ENCODE peak calls at places on chromosome 18, in ten cellular contexts. One of them, this sample, is unnamed.

GRCh38 chr18:62610509-62611394 is 87.9 kb downstream of the ZCCHC2 start:
- DNase-seq in colonic mucosa: no peak
- DNase-seq in IMR-90: no peak
- DNase-seq in aorta: no peak
- DNase-seq in uterus: no peak
- DNase-seq in cardiac muscle cell: no peak
- DNase-seq in lung: no peak
- DNase-seq in tibial nerve: no peak
- DNase-seq in fibroblast of lung: no peak
- DNase-seq in right cardiac atrium: no peak
- DNase-seq in this sample: no peak

GRCh38 chr18:68428026-68428425 is 286.9 kb downstream of the TMX3 start:
- DNase-seq in right cardiac atrium: no peak
- DNase-seq in IMR-90: peak
- DNase-seq in cardiac muscle cell: no peak
- DNase-seq in uterus: no peak
- DNase-seq in aorta: no peak
- DNase-seq in tibial nerve: no peak
- DNase-seq in fibroblast of lung: peak
- DNase-seq in colonic mucosa: no peak
- DNase-seq in lung: no peak
- DNase-seq in this sample: no peak

GRCh38 chr18:73201940-73202339 is 334.2 kb upstream of the NETO1 start:
- DNase-seq in right cardiac atrium: no peak
- DNase-seq in fibroblast of lung: peak
- DNase-seq in uterus: no peak
- DNase-seq in tibial nerve: no peak
- DNase-seq in lung: no peak
- DNase-seq in aorta: no peak
- DNase-seq in IMR-90: peak
- DNase-seq in cardiac muscle cell: no peak
- DNase-seq in colonic mucosa: no peak
- DNase-seq in this sample: no peak

GRCh38 chr18:75209129-75209951 is at the start of gene PTGR3:
- DNase-seq in lung: peak
- DNase-seq in uterus: peak
- DNase-seq in fibroblast of lung: peak
- DNase-seq in cardiac muscle cell: peak
- DNase-seq in colonic mucosa: peak
- DNase-seq in tibial nerve: peak
- DNase-seq in right cardiac atrium: peak
- DNase-seq in IMR-90: peak
- DNase-seq in aorta: peak
- DNase-seq in this sample: no peak

GRCh38 chr18:79439201-79440023 is 43.7 kb downstream of the NFATC1 start:
- DNase-seq in IMR-90: peak
- DNase-seq in aorta: no peak
- DNase-seq in fibroblast of lung: peak
- DNase-seq in tibial nerve: peak
- DNase-seq in uterus: no peak
- DNase-seq in cardiac muscle cell: no peak
- DNase-seq in colonic mucosa: no peak
- DNase-seq in lung: no peak
- DNase-seq in right cardiac atrium: no peak
- DNase-seq in this sample: no peak

GRCh38 chr18:499351-500229 is 911 bp downstream of the COLEC12 start:
- DNase-seq in aorta: peak
- DNase-seq in tibial nerve: no peak
- DNase-seq in lung: peak
- DNase-seq in right cardiac atrium: peak
- DNase-seq in uterus: peak
- DNase-seq in cardiac muscle cell: peak
- DNase-seq in colonic mucosa: no peak
- DNase-seq in fibroblast of lung: peak
- DNase-seq in IMR-90: peak
- DNase-seq in this sample: no peak

GRCh38 chr18:26286008-26286407 is 59.8 kb downstream of the TAF4B start:
- DNase-seq in tibial nerve: no peak
- DNase-seq in aorta: no peak
- DNase-seq in lung: no peak
- DNase-seq in uterus: no peak
- DNase-seq in colonic mucosa: no peak
- DNase-seq in right cardiac atrium: no peak
- DNase-seq in IMR-90: no peak
- DNase-seq in cardiac muscle cell: no peak
- DNase-seq in fibroblast of lung: no peak
- DNase-seq in this sample: no peak

GRCh38 chr18:25399554-25399953 is 47.6 kb upstream of the ZNF521 start:
- DNase-seq in lung: no peak
- DNase-seq in tibial nerve: no peak
- DNase-seq in cardiac muscle cell: no peak
- DNase-seq in IMR-90: peak
- DNase-seq in uterus: no peak
- DNase-seq in right cardiac atrium: no peak
- DNase-seq in colonic mucosa: no peak
- DNase-seq in fibroblast of lung: peak
- DNase-seq in aorta: no peak
- DNase-seq in this sample: no peak

GRCh38 chr18:33720133-33720532 is 142.1 kb downstream of the ASXL3 start:
- DNase-seq in fibroblast of lung: peak
- DNase-seq in right cardiac atrium: no peak
- DNase-seq in tibial nerve: no peak
- DNase-seq in cardiac muscle cell: no peak
- DNase-seq in uterus: no peak
- DNase-seq in lung: no peak
- DNase-seq in IMR-90: peak
- DNase-seq in colonic mucosa: no peak
- DNase-seq in aorta: no peak
- DNase-seq in this sample: no peak

GRCh38 chr18:28079883-28080282 is 97.0 kb downstream of the CDH2 start:
- DNase-seq in tibial nerve: no peak
- DNase-seq in cardiac muscle cell: no peak
- DNase-seq in fibroblast of lung: no peak
- DNase-seq in lung: no peak
- DNase-seq in colonic mucosa: no peak
- DNase-seq in uterus: no peak
- DNase-seq in IMR-90: no peak
- DNase-seq in aorta: no peak
- DNase-seq in right cardiac atrium: no peak
- DNase-seq in this sample: no peak

GRCh38 chr18:46412831-46413371 is 244.1 kb downstream of the LOXHD1 start:
- DNase-seq in lung: peak
- DNase-seq in cardiac muscle cell: peak
- DNase-seq in uterus: no peak
- DNase-seq in IMR-90: no peak
- DNase-seq in aorta: no peak
- DNase-seq in tibial nerve: no peak
- DNase-seq in fibroblast of lung: no peak
- DNase-seq in colonic mucosa: peak
- DNase-seq in right cardiac atrium: peak
- DNase-seq in this sample: no peak

GRCh38 chr18:12884521-12885323 is 685 bp upstream of the PTPN2 start:
- DNase-seq in IMR-90: no peak
- DNase-seq in cardiac muscle cell: no peak
- DNase-seq in colonic mucosa: no peak
- DNase-seq in uterus: no peak
- DNase-seq in fibroblast of lung: no peak
- DNase-seq in right cardiac atrium: no peak
- DNase-seq in lung: no peak
- DNase-seq in tibial nerve: no peak
- DNase-seq in aorta: no peak
- DNase-seq in this sample: no peak

GRCh38 chr18:13577091-13577697 is 149.2 kb downstream of the FAM210A start:
- DNase-seq in cardiac muscle cell: no peak
- DNase-seq in right cardiac atrium: no peak
- DNase-seq in aorta: no peak
- DNase-seq in IMR-90: peak
- DNase-seq in colonic mucosa: no peak
- DNase-seq in fibroblast of lung: peak
- DNase-seq in tibial nerve: no peak
- DNase-seq in lung: no peak
- DNase-seq in uterus: no peak
- DNase-seq in this sample: no peak

GRCh38 chr18:48488388-48488850 is 50.4 kb upstream of the CTIF start:
- DNase-seq in fibroblast of lung: peak
- DNase-seq in colonic mucosa: peak
- DNase-seq in IMR-90: peak
- DNase-seq in right cardiac atrium: peak
- DNase-seq in lung: peak
- DNase-seq in aorta: peak
- DNase-seq in uterus: peak
- DNase-seq in tibial nerve: no peak
- DNase-seq in cardiac muscle cell: peak
- DNase-seq in this sample: no peak

GRCh38 chr18:46222710-46223360 is 118.7 kb downstream of the HAUS1 start:
- DNase-seq in fibroblast of lung: no peak
- DNase-seq in tibial nerve: no peak
- DNase-seq in uterus: no peak
- DNase-seq in IMR-90: no peak
- DNase-seq in lung: no peak
- DNase-seq in cardiac muscle cell: no peak
- DNase-seq in aorta: no peak
- DNase-seq in right cardiac atrium: no peak
- DNase-seq in colonic mucosa: no peak
- DNase-seq in this sample: no peak

GRCh38 chr18:47166235-47166634 is 9.9 kb downstream of the IER3IP1 start:
- DNase-seq in aorta: no peak
- DNase-seq in tibial nerve: no peak
- DNase-seq in cardiac muscle cell: peak
- DNase-seq in uterus: no peak
- DNase-seq in lung: no peak
- DNase-seq in fibroblast of lung: no peak
- DNase-seq in IMR-90: no peak
- DNase-seq in colonic mucosa: no peak
- DNase-seq in right cardiac atrium: no peak
- DNase-seq in this sample: no peak

GRCh38 chr18:67509711-67510110 is 6.8 kb downstream of the DSEL start:
- DNase-seq in cardiac muscle cell: no peak
- DNase-seq in lung: no peak
- DNase-seq in IMR-90: peak
- DNase-seq in fibroblast of lung: peak
- DNase-seq in tibial nerve: no peak
- DNase-seq in aorta: no peak
- DNase-seq in uterus: no peak
- DNase-seq in colonic mucosa: no peak
- DNase-seq in right cardiac atrium: no peak
- DNase-seq in this sample: no peak

GRCh38 chr18:28559511-28559910 is 382.6 kb upstream of the CDH2 start:
- DNase-seq in uterus: no peak
- DNase-seq in fibroblast of lung: no peak
- DNase-seq in lung: no peak
- DNase-seq in colonic mucosa: no peak
- DNase-seq in right cardiac atrium: no peak
- DNase-seq in cardiac muscle cell: no peak
- DNase-seq in tibial nerve: no peak
- DNase-seq in IMR-90: no peak
- DNase-seq in aorta: no peak
- DNase-seq in this sample: no peak

GRCh38 chr18:42072407-42072806 is 117.4 kb downstream of the PIK3C3 start:
- DNase-seq in uterus: no peak
- DNase-seq in right cardiac atrium: no peak
- DNase-seq in tibial nerve: no peak
- DNase-seq in colonic mucosa: no peak
- DNase-seq in cardiac muscle cell: no peak
- DNase-seq in IMR-90: no peak
- DNase-seq in lung: no peak
- DNase-seq in aorta: no peak
- DNase-seq in fibroblast of lung: no peak
- DNase-seq in this sample: no peak

GRCh38 chr18:52352920-52353319 is 12.9 kb downstream of the DCC start:
- DNase-seq in fibroblast of lung: no peak
- DNase-seq in uterus: no peak
- DNase-seq in colonic mucosa: no peak
- DNase-seq in cardiac muscle cell: no peak
- DNase-seq in tibial nerve: no peak
- DNase-seq in lung: no peak
- DNase-seq in aorta: no peak
- DNase-seq in right cardiac atrium: no peak
- DNase-seq in IMR-90: no peak
- DNase-seq in this sample: no peak
- H3K27ac ChIP-seq in fibroblast of lung: no peak
- H3K27ac ChIP-seq in uterus: no peak
- H3K27ac ChIP-seq in colonic mucosa: no peak
- H3K27ac ChIP-seq in cardiac muscle cell: no peak
- H3K27ac ChIP-seq in tibial nerve: no peak
- H3K27ac ChIP-seq in lung: no peak
- H3K27ac ChIP-seq in aorta: no peak
- H3K27ac ChIP-seq in right cardiac atrium: no peak
- H3K27ac ChIP-seq in IMR-90: no peak
- H3K27ac ChIP-seq in this sample: no peak

GRCh38 chr18:65811307-65811706 is 60.5 kb downstream of the CDH7 start:
- DNase-seq in IMR-90: no peak
- DNase-seq in aorta: no peak
- DNase-seq in cardiac muscle cell: no peak
- DNase-seq in uterus: no peak
- DNase-seq in lung: no peak
- DNase-seq in fibroblast of lung: no peak
- DNase-seq in colonic mucosa: no peak
- DNase-seq in tibial nerve: no peak
- DNase-seq in right cardiac atrium: no peak
- DNase-seq in this sample: no peak
- H3K4me3 ChIP-seq in IMR-90: no peak
- H3K4me3 ChIP-seq in aorta: no peak
- H3K4me3 ChIP-seq in cardiac muscle cell: no peak
- H3K4me3 ChIP-seq in uterus: no peak
- H3K4me3 ChIP-seq in lung: no peak
- H3K4me3 ChIP-seq in fibroblast of lung: no peak
- H3K4me3 ChIP-seq in colonic mucosa: no peak
- H3K4me3 ChIP-seq in tibial nerve: no peak
- H3K4me3 ChIP-seq in right cardiac atrium: no peak
- H3K4me3 ChIP-seq in this sample: no peak

GRCh38 chr18:23421277-23421676 is 31.8 kb upstream of the RIOK3 start:
- DNase-seq in tibial nerve: no peak
- DNase-seq in aorta: no peak
- DNase-seq in uterus: no peak
- DNase-seq in IMR-90: no peak
- DNase-seq in fibroblast of lung: no peak
- DNase-seq in right cardiac atrium: no peak
- DNase-seq in cardiac muscle cell: no peak
- DNase-seq in colonic mucosa: peak
- DNase-seq in lung: no peak
- DNase-seq in this sample: no peak
- H3K27ac ChIP-seq in tibial nerve: no peak
- H3K27ac ChIP-seq in aorta: no peak
- H3K27ac ChIP-seq in uterus: no peak
- H3K27ac ChIP-seq in IMR-90: no peak
- H3K27ac ChIP-seq in fibroblast of lung: no peak
- H3K27ac ChIP-seq in right cardiac atrium: no peak
- H3K27ac ChIP-seq in cardiac muscle cell: no peak
- H3K27ac ChIP-seq in colonic mucosa: no peak
- H3K27ac ChIP-seq in lung: no peak
- H3K27ac ChIP-seq in this sample: no peak

DNA sequence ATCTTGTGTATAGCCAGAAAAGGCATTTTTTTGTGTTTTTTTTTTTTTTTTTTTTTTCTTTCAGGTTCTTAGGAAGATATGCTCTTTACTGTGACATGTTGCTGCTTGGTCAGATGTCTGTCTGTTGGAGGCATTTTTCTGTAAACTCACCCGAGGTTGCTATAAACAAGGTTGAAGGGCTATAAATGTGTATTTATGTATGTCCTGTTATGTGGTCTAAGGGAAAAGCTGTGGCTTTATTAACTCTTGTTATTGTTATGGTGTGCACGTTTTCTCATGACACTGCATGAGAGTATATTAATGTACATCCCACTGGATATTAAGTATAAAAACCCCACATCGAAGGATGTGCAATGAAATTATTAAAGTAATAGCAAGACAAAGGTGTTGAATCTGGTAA is 102.0 kb downstream of the ZNF532 start:
- DNase-seq in IMR-90: peak
- DNase-seq in uterus: no peak
- DNase-seq in colonic mucosa: no peak
- DNase-seq in right cardiac atrium: no peak
- DNase-seq in aorta: no peak
- DNase-seq in cardiac muscle cell: no peak
- DNase-seq in fibroblast of lung: no peak
- DNase-seq in tibial nerve: no peak
- DNase-seq in lung: no peak
- DNase-seq in this sample: no peak
- H3K4me3 ChIP-seq in IMR-90: no peak
- H3K4me3 ChIP-seq in uterus: no peak
- H3K4me3 ChIP-seq in colonic mucosa: no peak
- H3K4me3 ChIP-seq in right cardiac atrium: no peak
- H3K4me3 ChIP-seq in aorta: no peak
- H3K4me3 ChIP-seq in cardiac muscle cell: no peak
- H3K4me3 ChIP-seq in fibroblast of lung: no peak
- H3K4me3 ChIP-seq in tibial nerve: no peak
- H3K4me3 ChIP-seq in lung: no peak
- H3K4me3 ChIP-seq in this sample: no peak

This sample was measured in iPS DF 6.9.